ENCODE peak calls at places on chromosome 10, in four cellular contexts. Y, V, C and P are unnamed samples.

GRCh38 chr10:89563861-89564478 is 28.6 kb upstream of the SLC16A12 start:
- DNase-seq in Y (no peak), C (no peak), V (peak), P (no peak)

GRCh38 chr10:79459243-79459642 is 13.8 kb upstream of the ZCCHC24 start:
- DNase-seq in V (no peak), Y (no peak), C (no peak), P (no peak)

GRCh38 chr10:96974348-96974747 is 142.2 kb downstream of the LCOR start:
- DNase-seq in V (no peak), Y (no peak), C (no peak), P (no peak)

GRCh38 chr10:35192645-35193249 is 66.1 kb downstream of the CREM start:
- DNase-seq in V (no peak), Y (no peak), C (no peak), P (no peak)

GRCh38 chr10:14366760-14367159 is 36.0 kb upstream of the FRMD4A start:
- DNase-seq in Y (no peak), C (no peak), V (no peak), P (no peak)

GRCh38 chr10:13390604-13391522 is 42.8 kb upstream of the SEPHS1 start:
- DNase-seq in V (no peak), Y (no peak), C (no peak), P (no peak)

GRCh38 chr10:35552622-35553342 is 52.4 kb upstream of the GJD4 start:
- DNase-seq in Y (no peak), V (no peak), C (no peak), P (no peak)

GRCh38 chr10:98696516-98696915 is 249.8 kb upstream of the HPS1 start:
- DNase-seq in V (no peak), C (no peak), Y (no peak), P (no peak)

GRCh38 chr10:102904337-102904736 is 13.8 kb upstream of the CNNM2 start:
- DNase-seq in C (no peak), Y (no peak), V (no peak), P (no peak)

GRCh38 chr10:26480909-26481703 is 43.0 kb downstream of the APBB1IP start:
- DNase-seq in V (no peak), C (no peak), Y (no peak), P (no peak)

GRCh38 chr10:17730667-17731066 is 21.3 kb upstream of the TMEM236 start:
- DNase-seq in V (no peak), C (no peak), Y (no peak), P (no peak)

GRCh38 chr10:10110817-10111490 is 906.7 kb upstream of the CELF2 start:
- DNase-seq in C (no peak), V (no peak), Y (no peak), P (no peak)

GRCh38 chr10:804787-805634 is 115.5 kb upstream of the DIP2C start:
- DNase-seq in V (no peak), Y (no peak), C (no peak), P (no peak)

GRCh38 chr10:86900955-86901354 is 56.5 kb downstream of the MMRN2 start:
- DNase-seq in V (no peak), C (peak), Y (peak), P (peak)

GRCh38 chr10:85575441-85575840 is 791.2 kb downstream of the GRID1 start:
- DNase-seq in Y (no peak), C (no peak), V (no peak), P (no peak)

GRCh38 chr10:122696687-122697086 is 3.0 kb downstream of the C10orf120 start:
- DNase-seq in V (no peak), Y (no peak), C (no peak), P (no peak)

GRCh38 chr10:46526682-46527038 is 29.8 kb downstream of the GPRIN2 start:
- DNase-seq in C (peak), Y (peak), V (peak), P (peak)

GRCh38 chr10:77566914-77567566 is 70.6 kb downstream of the KCNMA1 start:
- DNase-seq in C (no peak), V (no peak), Y (no peak), P (no peak)

GRCh38 chr10:117477961-117478670 is 64.4 kb upstream of the EMX2 start:
- DNase-seq in C (no peak), V (peak), Y (no peak), P (no peak)

GRCh38 chr10:3542185-3542611 is 242.8 kb downstream of the KLF6 start:
- DNase-seq in C (no peak), V (peak), Y (no peak), P (no peak)

GRCh38 chr10:86254526-86255174 is 111.9 kb downstream of the GRID1 start:
- DNase-seq in C (no peak), V (peak), Y (no peak), P (no peak)

GRCh38 chr10:99760321-99760720 is 22.1 kb upstream of the ABCC2 start:
- DNase-seq in V (no peak), C (no peak), Y (no peak), P (no peak)

GRCh38 chr10:116760919-116761318 is 18.6 kb upstream of the HSPA12A start:
- DNase-seq in C (no peak), V (no peak), Y (no peak), P (peak)

GRCh38 chr10:77421576-77421975 is 216.0 kb downstream of the KCNMA1 start:
- DNase-seq in C (no peak), Y (no peak), V (no peak), P (no peak)

GRCh38 chr10:87038786-87039185 is 18.7 kb downstream of the FAM25A start:
- DNase-seq in C (peak), V (no peak), Y (no peak), P (no peak)

GRCh38 chr10:99532687-99533495 is at the start of gene NKX2-3:
- DNase-seq in V (peak), C (peak), Y (no peak), P (peak)

GRCh38 chr10:44883581-44884331 is 27.4 kb upstream of the TMEM72 start:
- DNase-seq in Y (no peak), V (no peak), C (no peak), P (no peak)

GRCh38 chr10:50367732-50368131 is 116.4 kb upstream of the ASAH2 start:
- DNase-seq in C (no peak), V (peak), Y (no peak), P (no peak)

GRCh38 chr10:50946991-50947781 is 61.8 kb upstream of the A1CF start:
- DNase-seq in C (no peak), V (no peak), Y (no peak), P (no peak)

GRCh38 chr10:102505462-102506115 is 1.8 kb downstream of the SUFU start:
- DNase-seq in Y (no peak), V (no peak), C (no peak), P (peak)

GRCh38 chr10:72218329-72218728 is 2.3 kb upstream of the ASCC1 start:
- DNase-seq in C (no peak), V (no peak), Y (no peak), P (no peak)
- H3K27ac ChIP-seq in C (peak), V (peak), Y (peak), P (peak)

GRCh38 chr10:63713191-63714144 is 192.3 kb downstream of the REEP3 start:
- DNase-seq in V (peak), C (peak), Y (peak), P (peak)
- TF ChIP-seq EP300 in V (no peak), C (peak), Y (no peak), P (peak)

GRCh38 chr10:131002031-131002861 is 309.3 kb downstream of the TCERG1L start:
- DNase-seq in C (no peak), V (no peak), Y (no peak), P (no peak)
- H3K27ac ChIP-seq in C (no peak), V (no peak), Y (no peak), P (no peak)

DNA sequence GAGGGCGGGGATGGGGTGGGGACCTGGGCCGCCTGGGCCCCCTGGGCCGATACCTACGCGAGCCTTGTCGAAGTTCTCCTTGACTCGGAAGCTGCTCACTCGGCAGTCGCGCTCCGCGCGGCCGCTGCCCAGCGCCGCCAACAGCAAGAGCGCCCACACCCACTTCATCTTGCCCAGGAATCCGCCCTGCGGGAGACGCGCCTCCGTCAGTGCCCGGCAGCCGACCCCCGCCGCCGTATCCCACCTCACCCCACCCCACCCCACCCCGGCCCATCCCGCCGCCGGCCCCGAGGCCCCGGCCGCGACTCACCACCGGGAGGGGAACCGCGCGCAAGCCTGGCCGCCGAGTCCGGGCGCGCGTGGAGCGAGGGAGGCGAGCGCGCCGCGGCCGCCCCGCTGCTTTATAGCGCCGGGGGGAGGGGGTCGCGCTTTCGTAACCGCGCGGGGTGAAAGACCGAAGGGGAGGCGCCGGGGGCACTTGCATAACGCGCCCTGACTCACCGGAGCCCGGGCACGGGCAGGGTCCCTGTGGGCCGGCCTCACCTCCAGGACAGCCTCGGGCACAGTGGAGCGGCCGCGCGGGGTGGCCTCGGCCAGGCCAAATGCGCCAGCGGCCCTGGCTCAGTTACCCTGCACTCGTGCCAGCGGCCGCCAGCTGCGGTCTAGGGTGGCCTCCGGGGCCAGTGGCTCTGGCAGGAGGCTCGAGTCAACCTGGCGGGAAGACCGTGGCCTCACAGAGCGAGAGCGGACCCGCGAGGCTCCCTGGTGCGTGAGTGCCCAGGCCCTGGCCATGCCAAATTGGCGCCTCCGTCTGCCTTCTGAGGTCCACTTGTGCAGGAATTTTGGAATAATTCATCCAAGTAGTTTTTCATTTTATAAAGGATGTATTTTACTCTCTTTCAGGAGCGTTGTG is at the start of gene RBP4:
- DNase-seq in V (peak), C (no peak), Y (peak), P (no peak)
- TF ChIP-seq EP300 in V (no peak), C (no peak), Y (no peak), P (no peak)

GRCh38 chr10:49296382-49296781 is 2.6 kb upstream of the C10orf71 start:
- DNase-seq in C (no peak), Y (no peak), V (no peak), P (no peak)
- H3K27ac ChIP-seq in C (no peak), Y (no peak), V (no peak), P (no peak)

DNA sequence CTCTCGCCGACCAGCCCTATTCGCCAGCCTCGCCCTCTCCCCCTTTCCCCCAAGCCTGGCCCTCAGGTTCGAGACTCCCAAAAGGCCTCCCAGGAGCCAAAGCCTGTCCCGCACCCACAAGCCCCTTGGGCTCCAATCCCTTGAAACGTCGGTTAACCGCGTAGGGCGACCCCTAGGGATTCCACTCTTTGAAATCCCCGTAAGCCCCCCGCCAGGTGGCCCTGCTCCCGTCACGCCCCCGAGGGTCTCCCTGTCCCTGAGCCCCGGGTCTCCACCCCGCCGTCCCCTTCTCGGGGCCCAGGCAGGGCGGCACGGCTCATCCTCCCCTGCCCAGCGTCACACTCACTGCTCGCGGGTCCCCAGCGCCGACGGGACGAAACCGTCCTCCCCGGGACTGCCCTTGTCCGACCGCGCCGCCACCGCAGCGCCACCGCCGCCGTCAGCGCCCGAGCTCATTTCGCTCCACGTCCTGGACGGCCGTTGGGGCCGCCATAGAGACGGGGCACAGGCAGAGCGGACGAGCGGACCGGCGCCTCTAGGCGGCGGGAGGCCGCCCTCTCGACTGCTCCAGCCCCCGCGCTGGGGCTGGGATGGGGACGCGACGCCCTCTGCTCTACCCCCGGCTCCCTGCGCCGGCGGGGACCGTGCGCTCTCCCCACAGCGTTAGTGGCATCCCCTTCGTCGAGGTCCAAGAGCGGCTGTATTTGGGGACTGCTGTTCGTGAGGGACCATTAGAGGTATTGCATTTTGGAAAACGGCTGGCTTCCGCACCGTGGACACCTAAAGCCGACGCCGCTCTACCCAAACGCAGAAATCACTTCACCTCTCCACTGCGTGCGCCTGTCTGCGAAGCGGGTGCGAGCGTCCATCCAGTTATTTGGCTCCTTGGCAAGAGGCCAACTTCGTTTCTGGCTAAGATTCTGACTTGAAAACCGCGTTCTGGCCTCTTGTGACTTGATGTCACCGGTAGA is at the start of gene EEF1AKMT2:
- DNase-seq in C (peak), Y (peak), V (peak), P (peak)
- TF ChIP-seq EP300 in C (no peak), Y (no peak), V (no peak), P (no peak)

GRCh38 chr10:75073442-75073841 is 38.0 kb upstream of the SAMD8 start:
- DNase-seq in C (no peak), V (no peak), Y (no peak), P (no peak)
- H3K27ac ChIP-seq in C (no peak), V (no peak), Y (no peak), P (no peak)

GRCh38 chr10:70740441-70741288 is 44.5 kb downstream of the TBATA start:
- DNase-seq in V (no peak), Y (no peak), C (no peak), P (no peak)

GRCh38 chr10:70743879-70744278 is 41.3 kb downstream of the TBATA start:
- DNase-seq in C (no peak), V (no peak), Y (no peak), P (peak)

GRCh38 chr10:70744617-70745138 is 40.5 kb downstream of the TBATA start:
- DNase-seq in Y (no peak), V (no peak), C (no peak), P (peak)

GRCh38 chr10:70743430-70743788 is 41.8 kb downstream of the TBATA start:
- DNase-seq in Y (no peak), C (no peak), V (no peak), P (no peak)

DNA sequence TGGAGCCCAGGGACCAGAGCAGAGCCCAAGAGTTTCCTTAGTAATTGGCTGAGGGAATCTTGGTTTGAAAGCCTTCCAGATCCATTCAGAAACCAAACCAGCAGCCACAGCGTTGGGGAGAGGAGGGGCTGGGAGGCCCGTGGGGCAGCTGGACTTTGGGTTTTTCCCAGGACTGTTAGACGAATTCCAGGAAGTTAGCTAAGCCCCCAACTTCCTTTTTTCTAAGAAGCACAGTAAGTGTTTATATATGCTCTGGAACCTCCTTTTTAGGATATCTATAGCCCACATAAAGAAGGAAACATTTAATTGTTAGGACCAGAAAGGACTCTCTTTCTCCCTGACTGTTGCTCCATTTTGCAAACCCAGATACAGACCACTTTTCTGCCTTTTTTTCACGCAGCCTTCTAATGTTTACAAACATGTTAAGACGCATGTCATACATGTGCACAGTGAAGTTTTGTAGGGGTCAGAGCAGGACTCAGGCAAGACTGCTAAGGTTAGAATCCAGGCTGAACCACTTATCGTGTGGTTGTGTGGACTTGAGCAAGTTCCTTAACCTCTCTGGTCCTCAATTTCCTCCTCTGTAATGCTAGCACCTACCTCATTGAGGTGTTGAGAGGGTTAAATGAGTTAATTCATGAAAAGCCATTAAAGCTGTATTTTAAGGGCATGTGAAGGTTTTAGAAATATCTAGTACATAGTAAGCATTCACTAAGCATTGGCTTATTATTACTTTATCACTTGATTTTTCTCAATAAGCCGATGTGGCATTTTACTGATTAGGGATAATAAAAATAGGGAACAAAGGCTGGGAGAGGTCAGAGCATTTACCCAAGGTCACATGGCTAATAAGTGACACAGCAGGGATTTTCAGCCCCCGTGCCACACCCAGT is 42.4 kb downstream of the TBATA start:
- DNase-seq in C (no peak), V (no peak), Y (peak), P (no peak)
- TF ChIP-seq EP300 in C (no peak), V (no peak), Y (no peak), P (no peak)

GRCh38 chr10:33151344-33151864 is 183.1 kb downstream of the NRP1 start:
- DNase-seq in C (no peak), V (no peak), Y (no peak), P (no peak)
- H3K27ac ChIP-seq in C (no peak), V (peak), Y (no peak), P (no peak)

GRCh38 chr10:72321248-72322029 is 33.3 kb downstream of the DNAJB12 start:
- DNase-seq in Y (peak), C (no peak), V (no peak), P (no peak)
- TF ChIP-seq EP300 in Y (no peak), C (no peak), V (no peak), P (no peak)